ENCODE peak calls at places on chromosomes 4 and X, in four cellular contexts. Y is K562, S is HCT116, P is GM12878. B is an unnamed sample.

GRCh38 chr4:47526281-47526680 is 41.2 kb downstream of the ATP10D start:
- DNase-seq in S (no peak), Y (no peak), P (no peak), B (no peak)

GRCh38 chr4:30386266-30386895 is 333.8 kb upstream of the PCDH7 start:
- DNase-seq in S (no peak), P (no peak), Y (no peak), B (no peak)

GRCh38 chr4:15920723-15921591 is 17.6 kb downstream of the FGFBP1 start:
- DNase-seq in P (no peak), Y (no peak), S (peak), B (no peak)

GRCh38 chr4:122992111-122992510 is 69.7 kb upstream of the NUDT6 start:
- DNase-seq in S (no peak), P (no peak), Y (no peak), B (no peak)

GRCh38 chrX:132443736-132444135 is 45.1 kb downstream of the MBNL3 start:
- DNase-seq in Y (no peak), P (no peak), S (no peak), B (no peak)

GRCh38 chrX:110044531-110045249 is 41.8 kb downstream of the TMEM164 start:
- DNase-seq in P (no peak), Y (no peak), S (no peak), B (no peak)

GRCh38 chr4:86840858-86841257 is 8.3 kb downstream of the SLC10A6 start:
- DNase-seq in Y (no peak), P (no peak), S (no peak), B (no peak)

GRCh38 chr4:111689214-111689613 is 456.0 kb upstream of the FAM241A start:
- DNase-seq in S (no peak), Y (no peak), P (no peak), B (no peak)

GRCh38 chrX:148588649-148589310 is 88.4 kb downstream of the AFF2 start:
- DNase-seq in P (no peak), S (no peak), Y (no peak), B (no peak)

GRCh38 chr4:81486502-81486901 is 14.8 kb upstream of the RASGEF1B start:
- DNase-seq in S (no peak), P (no peak), Y (no peak), B (no peak)

GRCh38 chr4:23039813-23040212 is 347.1 kb downstream of the GBA3 start:
- DNase-seq in Y (no peak), S (no peak), P (no peak), B (no peak)

GRCh38 chr4:108168672-108169562 is at the start of gene LEF1:
- DNase-seq in Y (peak), S (no peak), P (no peak), B (peak)

GRCh38 chr4:183438458-183439113 is 5.8 kb upstream of the CDKN2AIP start:
- DNase-seq in P (no peak), S (peak), Y (no peak), B (no peak)

GRCh38 chrX:81286608-81287007 is 84.7 kb downstream of the SH3BGRL start:
- DNase-seq in Y (no peak), P (no peak), S (no peak), B (no peak)

GRCh38 chrX:21638311-21638710 is 19.8 kb downstream of the KLHL34 start:
- DNase-seq in Y (no peak), S (no peak), P (no peak), B (no peak)

GRCh38 chrX:17174671-17175070 is 200.3 kb upstream of the NHS start:
- DNase-seq in S (no peak), P (no peak), Y (no peak), B (no peak)

GRCh38 chr4:4578981-4579380 is 37.1 kb upstream of the STX18 start:
- DNase-seq in S (no peak), Y (no peak), P (no peak), B (no peak)

GRCh38 chrX:20974326-20974725 is 399.9 kb upstream of the CNKSR2 start:
- DNase-seq in S (no peak), P (no peak), Y (no peak), B (no peak)

GRCh38 chr4:150457802-150458201 is 124.1 kb upstream of the MAB21L2 start:
- DNase-seq in Y (no peak), S (no peak), P (no peak), B (no peak)

DNA sequence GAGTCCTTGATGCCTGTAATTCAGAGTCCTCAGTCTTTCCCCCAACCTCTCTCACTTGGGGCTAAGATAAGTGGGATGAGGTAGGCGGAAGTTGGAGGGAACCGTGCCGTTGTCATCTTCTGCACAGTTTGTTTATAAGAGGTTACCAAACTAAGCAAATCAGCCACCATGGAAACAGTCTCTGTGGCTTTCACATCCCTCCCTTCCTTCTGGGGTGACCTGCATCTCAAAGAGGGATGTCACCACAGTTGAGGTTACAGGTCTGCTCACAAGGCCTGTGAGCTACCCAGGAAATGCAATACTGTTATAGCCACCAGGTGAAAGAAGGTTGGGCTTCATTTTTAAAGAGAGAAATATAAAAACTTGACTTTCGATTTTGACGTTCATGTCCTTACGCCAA is 26.3 kb downstream of the RTL5 start:
- DNase-seq in P (peak), Y (no peak), S (no peak), B (no peak)
- TF ChIP-seq EGR1 in P (no peak), Y (no peak), S (no peak), B (no peak)

GRCh38 chr4:144733566-144733965 is 87.6 kb downstream of the HHIP start:
- DNase-seq in P (no peak), Y (no peak), S (no peak), B (no peak)

GRCh38 chr4:144732584-144733130 is 86.7 kb downstream of the HHIP start:
- DNase-seq in P (no peak), Y (no peak), S (no peak), B (no peak)

GRCh38 chr4:144738649-144739048 is 92.7 kb downstream of the HHIP start:
- DNase-seq in P (no peak), S (no peak), Y (no peak), B (no peak)

GRCh38 chr4:144740316-144740715 is 94.4 kb downstream of the HHIP start:
- DNase-seq in S (peak), P (no peak), Y (no peak), B (no peak)

GRCh38 chr4:144734522-144734921 is 88.6 kb downstream of the HHIP start:
- DNase-seq in Y (no peak), P (no peak), S (no peak), B (no peak)
- TF ChIP-seq EGR1 in Y (no peak), P (no peak), S (no peak), B (no peak)

GRCh38 chr4:11426003-11426402 is 2.7 kb downstream of the HS3ST1 start:
- DNase-seq in P (no peak), Y (no peak), S (no peak), B (no peak)

GRCh38 chr4:11428161-11428700 is 463 bp downstream of the HS3ST1 start:
- DNase-seq in Y (no peak), S (no peak), P (no peak), B (no peak)

GRCh38 chr4:11428701-11429571 is at the start of gene HS3ST1:
- DNase-seq in Y (no peak), P (no peak), S (peak), B (peak)

GRCh38 chr4:11426716-11427115 is 2.0 kb downstream of the HS3ST1 start:
- DNase-seq in Y (no peak), S (no peak), P (no peak), B (no peak)

GRCh38 chr4:11427201-11427996 is 1.3 kb downstream of the HS3ST1 start:
- DNase-seq in Y (no peak), S (no peak), P (no peak), B (peak)
- TF ChIP-seq EGR1 in Y (no peak), S (no peak), P (no peak), B (no peak)

GRCh38 chr4:19492611-19493010 is 759.1 kb upstream of the SLIT2 start:
- DNase-seq in P (no peak), Y (no peak), S (no peak), B (no peak)
- TF ChIP-seq EGR1 in P (no peak), Y (no peak), S (no peak), B (no peak)